ENCODE peak calls at places on chromosomes 13 and 19, in eight cellular contexts. O is keratinocyte, Z is ascending aorta, F is neural progenitor cell, U is SK-N-SH, V is right atrium auricular region, Y is endothelial cell of umbilical vein, G is lung. Q is an unnamed sample.

GRCh38 chr13:113654175-113654560 is 3.8 kb downstream of the ATP4B start:
- DNase-seq in O (no peak), Z (no peak), F (no peak), U (no peak), V (no peak), Y (peak; percentile 58), G (no peak), Q (no peak)

GRCh38 chr13:76848596-76848995 is 37.6 kb downstream of the KCTD12 start:
- DNase-seq in O (no peak), Z (no peak), F (no peak), U (no peak), V (no peak), Y (no peak), G (peak; percentile 49), Q (no peak)

GRCh38 chr19:30314805-30315155 is 57.4 kb upstream of the ZNF536 start:
- DNase-seq in O (no peak), Z (no peak), F (no peak), U (no peak), V (no peak), Y (no peak), G (no peak), Q (no peak)

GRCh38 chr19:3350014-3350663 is 16.2 kb upstream of the NFIC start:
- DNase-seq in O (no peak), Z (no peak), F (no peak), U (no peak), V (no peak), Y (peak; percentile 41), G (no peak), Q (no peak)

GRCh38 chr19:3785938-3786824 is at the start of gene MATK:
- DNase-seq in O (no peak), Z (no peak), F (peak; percentile 58), U (peak; percentile 69), V (no peak), Y (no peak), G (no peak), Q (no peak)

GRCh38 chr13:46179576-46180368 is 2.2 kb downstream of the LCP1 start:
- DNase-seq in O (no peak), Z (no peak), F (no peak), U (no peak), V (no peak), Y (no peak), G (peak; percentile 56), Q (no peak)

GRCh38 chr13:77492982-77493381 is 42.5 kb upstream of the SCEL start:
- DNase-seq in O (no peak), Z (no peak), F (no peak), U (peak; percentile 26), V (no peak), Y (peak; percentile 96), G (no peak), Q (peak; percentile 14)

GRCh38 chr13:44755872-44756271 is 179.7 kb upstream of the TSC22D1 start:
- DNase-seq in O (peak; percentile 30), Z (no peak), F (no peak), U (no peak), V (no peak), Y (peak; percentile 74), G (no peak), Q (peak; percentile 31)

GRCh38 chr19:47231215-47232054 is 436 bp upstream of the BBC3 start:
- DNase-seq in O (no peak), Z (peak; percentile 82), F (peak; percentile 90), U (peak; percentile 94), V (no peak), Y (peak; percentile 91), G (peak; percentile 86), Q (peak; percentile 83)

GRCh38 chr13:72886272-72887062 is 104.5 kb downstream of the PIBF1 start:
- DNase-seq in O (no peak), Z (no peak), F (no peak), U (no peak), V (no peak), Y (no peak), G (no peak), Q (no peak)

GRCh38 chr13:22126433-22127021 is 455.7 kb downstream of the FGF9 start:
- DNase-seq in O (no peak), Z (no peak), F (no peak), U (no peak), V (no peak), Y (no peak), G (no peak), Q (no peak)

DNA sequence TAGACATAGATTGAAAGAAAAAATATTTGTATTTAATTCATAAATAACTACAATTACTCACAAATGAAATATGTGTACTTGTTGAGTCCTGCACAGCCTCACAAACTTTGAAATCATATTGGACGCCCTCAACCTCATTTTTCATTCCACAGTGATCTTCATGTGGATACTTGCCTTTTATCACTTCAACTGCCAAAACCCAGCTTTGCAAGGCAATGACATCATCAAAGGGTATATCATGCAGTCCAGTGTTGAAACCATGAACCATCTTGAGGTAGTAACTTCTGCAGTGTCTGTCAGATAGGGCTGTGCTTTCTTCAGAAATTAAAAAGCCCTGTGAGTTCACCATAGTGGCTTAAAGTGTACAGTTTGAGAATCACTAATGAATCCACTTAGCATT is 82.2 kb downstream of the HS6ST3 start:
- DNase-seq in O (peak; percentile 57), Z (no peak), F (no peak), U (no peak), V (no peak), Y (no peak), G (no peak), Q (no peak)
- H3K27ac ChIP-seq in O (no peak overlapping the region), Z (no peak overlapping the region), F (no peak overlapping the region), U (no peak overlapping the region), V (no peak overlapping the region), Y (no peak overlapping the region), G (no peak overlapping the region), Q (no peak overlapping the region)

DNA sequence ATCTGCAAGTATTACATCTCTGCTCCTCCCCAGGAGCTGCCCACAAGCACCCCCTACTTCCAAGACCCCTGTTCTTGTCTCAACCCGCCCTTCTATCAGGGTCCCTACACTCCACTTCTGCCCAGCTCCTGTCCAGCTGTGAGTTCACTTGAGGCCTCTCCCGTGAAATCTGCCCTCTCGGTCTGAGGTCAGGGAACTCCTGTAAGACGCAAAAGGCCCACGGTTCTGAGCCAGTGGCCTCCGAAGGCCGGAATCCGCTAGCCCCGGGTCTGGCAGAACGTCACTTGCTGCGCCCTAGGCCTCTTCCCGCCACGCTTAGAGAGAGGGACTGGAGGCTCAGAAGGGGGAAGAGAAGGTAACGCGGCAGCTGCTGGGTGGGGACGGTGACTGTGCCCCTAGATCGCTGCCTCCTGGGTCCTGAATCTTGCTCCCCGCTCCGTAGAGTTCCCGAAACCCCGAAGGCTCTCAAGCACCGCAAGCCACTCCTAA is 912 bp upstream of the FARP1 start:
- DNase-seq in O (no peak), Z (no peak), F (peak; percentile 69), U (peak; percentile 17), V (no peak), Y (no peak), G (peak; percentile 33), Q (no peak)
- H3K4me3 ChIP-seq in O (peak overlapping the region; percentile 55), Z (peak overlapping the region; percentile 73), F (peak overlapping the region; percentile 73), U (no peak overlapping the region), V (peak overlapping the region; percentile 75), Y (peak overlapping the region; percentile 53), G (no peak overlapping the region), Q (peak overlapping the region; percentile 61)

GRCh38 chr19:17075860-17076538 is 422 bp downstream of the MYO9B start:
- DNase-seq in O (no peak), Z (no peak), F (peak; percentile 56), U (no peak), V (no peak), Y (peak; percentile 51), G (peak; percentile 54), Q (peak; percentile 12)

GRCh38 chr19:17075035-17075859 is at the start of the genes HAUS8 and MYO9B:
- DNase-seq in O (peak; percentile 97), Z (peak; percentile 96), F (peak; percentile 100), U (peak; percentile 99), V (peak; percentile 99), Y (peak; percentile 99), G (peak; percentile 99), Q (peak; percentile 99)

GRCh38 chr19:17074628-17075034 is 621 bp downstream of the HAUS8 start:
- DNase-seq in O (no peak), Z (no peak), F (no peak), U (no peak), V (no peak), Y (no peak), G (no peak), Q (no peak)

GRCh38 chr19:17076539-17076919 is 952 bp downstream of the MYO9B start:
- DNase-seq in O (no peak), Z (no peak), F (peak; percentile 29), U (no peak), V (no peak), Y (peak; percentile 19), G (no peak), Q (no peak)

GRCh38 chr19:17073869-17074627 is 1.2 kb downstream of the HAUS8 start:
- DNase-seq in O (no peak), Z (no peak), F (no peak), U (no peak), V (no peak), Y (no peak), G (no peak), Q (no peak)
- H3K27ac ChIP-seq in O (peak overlapping the region; percentile 82), Z (no peak overlapping the region), F (no peak overlapping the region), U (peak overlapping the region; percentile 59), V (no peak overlapping the region), Y (peak overlapping the region; percentile 75), G (no peak overlapping the region), Q (peak overlapping the region; percentile 62)

DNA sequence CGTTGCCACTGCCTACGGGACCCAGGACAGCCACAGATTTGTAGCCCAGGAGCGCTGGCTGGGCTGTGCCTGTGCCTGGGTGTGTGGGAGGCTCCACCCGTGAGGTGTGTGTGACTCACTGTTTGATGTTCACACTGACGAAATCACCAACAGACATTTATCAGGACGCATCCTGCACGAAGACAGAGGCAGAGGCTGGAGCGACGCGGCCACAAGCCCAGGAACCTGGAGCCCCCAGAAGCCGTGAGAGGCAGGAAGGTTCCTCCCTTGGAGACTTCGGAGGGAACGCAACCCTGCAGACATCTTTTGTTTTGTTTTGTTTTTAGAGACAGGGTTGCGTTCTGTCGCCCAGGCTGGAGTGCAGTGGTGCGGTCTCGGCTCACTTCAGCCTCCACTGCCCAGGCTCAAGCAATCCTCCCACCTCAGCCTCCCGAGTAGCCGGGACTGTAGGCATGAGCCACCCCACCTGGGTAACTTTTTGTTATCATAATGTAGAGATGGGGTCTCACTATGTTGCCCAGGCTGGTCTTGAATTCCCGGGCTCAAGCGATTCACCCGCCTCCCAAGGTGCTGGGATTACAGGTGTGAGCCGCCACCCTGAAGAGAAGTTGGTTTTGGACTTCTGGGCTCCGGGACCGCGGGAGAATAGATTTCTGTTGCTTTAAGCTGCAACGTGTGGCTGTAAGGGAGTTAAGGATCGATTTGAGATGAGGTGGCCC is 25.0 kb upstream of the WDR18 start:
- DNase-seq in O (no peak), Z (no peak), F (no peak), U (no peak), V (no peak), Y (no peak), G (no peak), Q (peak; percentile 31)
- H3K4me3 ChIP-seq in O (no peak overlapping the region), Z (no peak overlapping the region), F (no peak overlapping the region), U (no peak overlapping the region), V (no peak overlapping the region), Y (no peak overlapping the region), G (no peak overlapping the region), Q (no peak overlapping the region)

GRCh38 chr19:14762111-14762510 is 16.2 kb downstream of the ADGRE2 start:
- DNase-seq in O (no peak), Z (no peak), F (no peak), U (no peak), V (no peak), Y (no peak), G (no peak), Q (no peak)
- H3K27ac ChIP-seq in O (no peak overlapping the region), Z (no peak overlapping the region), F (no peak overlapping the region), U (no peak overlapping the region), V (no peak overlapping the region), Y (no peak overlapping the region), G (no peak overlapping the region), Q (no peak overlapping the region)